ENCODE peak calls at places on chromosomes 5 and 9, in seven cellular contexts. E, H, G, A, R, X and C are unnamed samples.

GRCh38 chr5:98938459-98938858 is 9.7 kb upstream of the CHD1 start:
- DNase-seq in E (no peak), H (no peak), G (no peak), A (peak), R (peak), X (no peak), C (no peak)

GRCh38 chr9:6488395-6488794 is 75.4 kb downstream of the UHRF2 start:
- DNase-seq in E (no peak), H (no peak), G (no peak), A (no peak), R (no peak), X (no peak), C (no peak)

GRCh38 chr9:9791621-9792020 is 821.2 kb downstream of the PTPRD start:
- DNase-seq in E (no peak), H (no peak), G (no peak), A (peak), R (no peak), X (no peak), C (peak)

GRCh38 chr5:36364473-36364872 is 62.8 kb upstream of the RANBP3L start:
- DNase-seq in E (no peak), H (no peak), G (no peak), A (no peak), R (no peak), X (no peak), C (no peak)

GRCh38 chr5:6675784-6676499 is 37.3 kb upstream of the TENT4A start:
- DNase-seq in E (no peak), H (no peak), G (no peak), A (peak), R (no peak), X (no peak), C (peak)

GRCh38 chr5:152332696-152333095 is 72.4 kb downstream of the NMUR2 start:
- DNase-seq in E (no peak), H (no peak), G (no peak), A (no peak), R (no peak), X (no peak), C (no peak)

GRCh38 chr5:78776637-78777036 is 128.1 kb upstream of the LHFPL2 start:
- DNase-seq in E (no peak), H (no peak), G (no peak), A (peak), R (no peak), X (no peak), C (no peak)

GRCh38 chr9:37034320-37034937 is 361 bp upstream of the PAX5 start:
- DNase-seq in E (peak), H (peak), G (no peak), A (no peak), R (no peak), X (peak), C (peak)

GRCh38 chr9:22211588-22212360 is 202.7 kb upstream of the CDKN2B start:
- DNase-seq in E (no peak), H (no peak), G (no peak), A (peak), R (no peak), X (no peak), C (no peak)

GRCh38 chr5:94623026-94623425 is 4.6 kb downstream of the SLF1 start:
- DNase-seq in E (no peak), H (no peak), G (no peak), A (no peak), R (no peak), X (no peak), C (no peak)